ENCODE peak calls at places on chromosomes 4 and X, in ten cellular contexts. Z is dermis blood vessel endothelial cell; C is germinal center; W is NCI-H526; N is ELR; V is activated B cell treated with CpG ODN at 0.5 μM for 24 hours; H is HTR-8/SVneo; S is hepatocyte; F is HFF-Myc; Y is stimulated activated naive CD8-positive, alpha-beta T cell treated with anti-CD3 and anti-CD28 coated beads, Interleukin-15, Interleukin-2, amounts not matched to agents 100 U/mL and 50 U/mL, for 24 hours. L is an unnamed sample.
A peak's percentile ranks its signal among the peaks of the same experiment; 100 is the strongest.

GRCh38 chr4:31043382-31044062 is 323.4 kb downstream of the PCDH7 start:
- DNase-seq in Z (no peak), C (no peak), W (no peak), N (no peak), V (no peak), H (no peak), S (no peak), F (no peak), Y (no peak), L (no peak)

GRCh38 chrX:66110112-66110511 is 53.9 kb upstream of the HEPH start:
- DNase-seq in Z (peak; percentile 15), C (peak; percentile 7), W (peak; percentile 46), N (peak; percentile 51), V (no peak), H (no peak), S (peak; percentile 9), F (no peak), Y (peak; percentile 5), L (no peak)

GRCh38 chrX:640641-641040 is 10.1 kb downstream of the SHOX start:
- DNase-seq in Z (no peak), C (no peak), W (no peak), N (no peak), V (no peak), H (no peak), S (no peak), F (no peak), Y (no peak), L (no peak)

GRCh38 chrX:18549643-18550042 is 122.3 kb downstream of the RS1 start:
- DNase-seq in Z (no peak), C (no peak), W (no peak), N (no peak), V (no peak), H (no peak), S (no peak), F (no peak), Y (no peak), L (no peak)

GRCh38 chr4:168612435-168613139 is 115.7 kb downstream of the PALLD start:
- DNase-seq in Z (peak; percentile 59), C (no peak), W (no peak), N (peak; percentile 81), V (no peak), H (no peak), S (no peak), F (no peak), Y (no peak), L (no peak)

GRCh38 chrX:21745756-21746155 is 12.2 kb downstream of the SMPX start:
- DNase-seq in Z (peak; percentile 46), C (peak; percentile 2), W (peak; percentile 61), N (peak; percentile 46), V (peak; percentile 13), H (no peak), S (peak; percentile 24), F (no peak), Y (peak; percentile 45), L (no peak)

GRCh38 chr4:82606622-82607021 is 44.8 kb upstream of the TMEM150C start:
- DNase-seq in Z (no peak), C (no peak), W (no peak), N (no peak), V (no peak), H (no peak), S (no peak), F (no peak), Y (no peak), L (no peak)

GRCh38 chr4:76641351-76641750 is 206.3 kb downstream of the SHROOM3 start:
- DNase-seq in Z (no peak), C (no peak), W (peak; percentile 68), N (no peak), V (no peak), H (no peak), S (no peak), F (no peak), Y (no peak), L (no peak)

GRCh38 chrX:140503714-140504351 is 1.0 kb downstream of the SOX3 start:
- DNase-seq in Z (peak; percentile 36), C (no peak), W (peak; percentile 44), N (no peak), V (no peak), H (no peak), S (peak; percentile 53), F (no peak), Y (no peak), L (no peak)

GRCh38 chr4:2792711-2793577 is at the start of gene SH3BP2:
- DNase-seq in Z (peak; percentile 79), C (peak; percentile 71), W (peak; percentile 88), N (peak; percentile 79), V (peak; percentile 69), H (peak; percentile 78), S (peak; percentile 88), F (no peak), Y (peak; percentile 82), L (no peak)

GRCh38 chr4:142901166-142901662 is 55.1 kb upstream of the INPP4B start:
- DNase-seq in Z (no peak), C (no peak), W (no peak), N (peak; percentile 42), V (no peak), H (no peak), S (no peak), F (peak; percentile 7), Y (no peak), L (no peak)

GRCh38 chrX:45240334-45240733 is 39.7 kb upstream of the DIPK2B start:
- DNase-seq in Z (peak; percentile 8), C (no peak), W (no peak), N (no peak), V (no peak), H (no peak), S (no peak), F (no peak), Y (no peak), L (no peak)

GRCh38 chr4:19381068-19381467 is 870.6 kb upstream of the SLIT2 start:
- DNase-seq in Z (no peak), C (no peak), W (no peak), N (peak; percentile 84), V (no peak), H (peak; percentile 2), S (no peak), F (peak; percentile 17), Y (no peak), L (no peak)

GRCh38 chr4:94813221-94813620 is 55.5 kb downstream of the BMPR1B start:
- DNase-seq in Z (no peak), C (no peak), W (no peak), N (no peak), V (no peak), H (no peak), S (no peak), F (no peak), Y (no peak), L (no peak)

GRCh38 chr4:168059251-168059650 is 33.1 kb upstream of the ANXA10 start:
- DNase-seq in Z (no peak), C (no peak), W (no peak), N (peak; percentile 81), V (no peak), H (peak; percentile 26), S (no peak), F (no peak), Y (no peak), L (no peak)

GRCh38 chrX:104697264-104697663 is 131.3 kb downstream of the IL1RAPL2 start:
- DNase-seq in Z (no peak), C (no peak), W (no peak), N (no peak), V (no peak), H (no peak), S (no peak), F (no peak), Y (no peak), L (no peak)

GRCh38 chr4:147198411-147199051 is 252.9 kb upstream of the TTC29 start:
- DNase-seq in Z (peak; percentile 26), C (no peak), W (no peak), N (no peak), V (no peak), H (peak; percentile 5), S (no peak), F (no peak), Y (no peak), L (no peak)

GRCh38 chr4:158814207-158814606 is 45.4 kb downstream of the FNIP2 start:
- DNase-seq in Z (no peak), C (no peak), W (no peak), N (no peak), V (no peak), H (no peak), S (no peak), F (no peak), Y (no peak), L (no peak)

L was measured in esophagus squamous epithelium.